ENCODE peak calls at places on chromosomes 5 and 9, in six cellular contexts. G is Calu3; A is type B pancreatic cell; Z is T follicular helper cell; E is upper lobe of right lung; H is activated CD4-positive, alpha-beta T cell treated with anti-CD3 and anti-CD28 coated beads for 1 hour. B is an unnamed sample.

GRCh38 chr5:64632251-64632650 is 58.1 kb upstream of the SHISAL2B start:
- DNase-seq in G (no peak), A (no peak), Z (no peak), E (no peak), H (no peak), B (no peak)

GRCh38 chr9:124696101-124696500 is 75.0 kb downstream of the NR6A1 start:
- DNase-seq in G (no peak), A (no peak), Z (no peak), E (no peak), H (no peak), B (no peak)

GRCh38 chr5:51433052-51433710 is 49.9 kb downstream of the ISL1 start:
- DNase-seq in G (no peak), A (no peak), Z (no peak), E (no peak), H (no peak), B (no peak)

GRCh38 chr5:76041863-76042262 is 41.3 kb upstream of the SV2C start:
- DNase-seq in G (peak; percentile 16), A (no peak), Z (no peak), E (no peak), H (no peak), B (no peak)

GRCh38 chr5:36874465-36874864 is 2.1 kb upstream of the NIPBL start:
- DNase-seq in G (no peak), A (no peak), Z (no peak), E (no peak), H (no peak), B (no peak)

GRCh38 chr9:127885508-127886281 is 8.2 kb upstream of the AK1 start:
- DNase-seq in G (no peak), A (no peak), Z (no peak), E (peak; percentile 52), H (no peak), B (no peak)

GRCh38 chr5:134464988-134465855 is 53.5 kb upstream of the CDKN2AIPNL start:
- DNase-seq in G (no peak), A (no peak), Z (no peak), E (peak; percentile 63), H (no peak), B (no peak)

GRCh38 chr5:127985811-127986325 is 97.7 kb upstream of the SLC12A2 start:
- DNase-seq in G (no peak), A (no peak), Z (no peak), E (no peak), H (no peak), B (no peak)

GRCh38 chr5:63127054-63127453 is 548.4 kb downstream of the LRRC70 start:
- DNase-seq in G (no peak), A (no peak), Z (no peak), E (no peak), H (no peak), B (no peak)

GRCh38 chr5:134590992-134591659 is 41.5 kb downstream of the SAR1B start:
- DNase-seq in G (peak; percentile 90), A (no peak), Z (no peak), E (no peak), H (no peak), B (no peak)

GRCh38 chr5:1662559-1663043 is 137.0 kb downstream of the MRPL36 start:
- DNase-seq in G (no peak), A (peak; percentile 40), Z (no peak), E (peak; percentile 43), H (no peak), B (no peak)

GRCh38 chr5:8601831-8602354 is 732.9 kb downstream of the MTRR start:
- DNase-seq in G (no peak), A (no peak), Z (no peak), E (no peak), H (no peak), B (no peak)

GRCh38 chr5:65925094-65925600 is 1.2 kb upstream of the ERBIN start:
- DNase-seq in G (peak; percentile 58), A (no peak), Z (peak; percentile 63), E (peak; percentile 91), H (peak; percentile 61), B (peak; percentile 62)

GRCh38 chr9:98596486-98596885 is 112.2 kb downstream of the GABBR2 start:
- DNase-seq in G (no peak), A (no peak), Z (no peak), E (no peak), H (no peak), B (no peak)